ENCODE peak calls at places on chromosomes 12 and 14, in five cellular contexts. U, Z, W, C and E are unnamed samples.
A peak's percentile ranks its signal among the peaks of the same experiment; 100 is the strongest.

GRCh38 chr14:34460841-34461240 is 1.2 kb downstream of the SPTSSA start:
- DNase-seq in U (no peak), C (no peak), W (no peak), Z (no peak), E (no peak)

GRCh38 chr12:52075409-52075724 is 4.1 kb upstream of the SMIM41 start:
- DNase-seq in U (no peak), C (no peak), W (no peak), Z (no peak), E (no peak)

GRCh38 chr12:103247531-103247930 is 248.2 kb downstream of the C12orf42 start:
- DNase-seq in C (no peak), W (no peak), U (no peak), Z (no peak), E (no peak)

GRCh38 chr12:39972119-39972518 is 133.8 kb downstream of the SLC2A13 start:
- DNase-seq in C (no peak), Z (no peak), W (no peak), U (no peak), E (no peak)

GRCh38 chr12:51533799-51534198 is 57.2 kb upstream of the SCN8A start:
- DNase-seq in Z (no peak), U (no peak), C (no peak), W (no peak), E (no peak)

GRCh38 chr14:54207991-54208520 is 188.8 kb upstream of the CDKN3 start:
- DNase-seq in Z (no peak), W (no peak), C (no peak), U (no peak), E (no peak)

GRCh38 chr14:105427412-105427811 is 7.8 kb downstream of the MTA1 start:
- DNase-seq in C (no peak), U (no peak), Z (no peak), W (no peak), E (no peak)

GRCh38 chr12:122394626-122395194 is 27.8 kb downstream of the CLIP1 start:
- DNase-seq in U (no peak), W (no peak), C (no peak), Z (no peak), E (no peak)

GRCh38 chr12:119940881-119941280 is 48.2 kb upstream of the BICDL1 start:
- DNase-seq in C (no peak), Z (no peak), U (no peak), W (peak; percentile 68), E (no peak)

GRCh38 chr12:122558721-122559641 is 31.9 kb downstream of the KNTC1 start:
- DNase-seq in U (no peak), Z (no peak), C (no peak), W (no peak), E (no peak)

GRCh38 chr12:56157201-56158028 is 744 bp upstream of the MYL6 start:
- DNase-seq in W (peak; percentile 70), Z (peak; percentile 93), C (peak; percentile 79), U (peak; percentile 93), E (peak; percentile 61)

GRCh38 chr12:124110372-124110883 is 137.4 kb downstream of the ZNF664 start:
- DNase-seq in C (no peak), U (no peak), Z (no peak), W (no peak), E (no peak)

GRCh38 chr14:61337893-61338292 is 16.5 kb downstream of the PRKCH start:
- DNase-seq in W (no peak), C (no peak), Z (no peak), U (no peak), E (no peak)

GRCh38 chr14:36684946-36685345 is 23.3 kb downstream of the PAX9 start:
- DNase-seq in C (no peak), U (no peak), W (no peak), Z (no peak), E (no peak)

GRCh38 chr12:132379996-132380395 is 50.6 kb upstream of the GALNT9 start:
- DNase-seq in C (no peak), W (no peak), Z (no peak), U (no peak), E (no peak)

GRCh38 chr12:67508830-67509229 is 139.7 kb upstream of the DYRK2 start:
- DNase-seq in C (no peak), U (no peak), W (no peak), Z (no peak), E (no peak)

GRCh38 chr14:59919582-59920377 is at the start of gene LRRC9:
- DNase-seq in W (no peak), U (no peak), C (peak; percentile 89), Z (no peak), E (no peak)

GRCh38 chr12:45433441-45433868 is 217.6 kb downstream of the ANO6 start:
- DNase-seq in W (no peak), U (no peak), Z (no peak), C (peak; percentile 49), E (no peak)

GRCh38 chr12:43761535-43761934 is 2.8 kb downstream of the IRAK4 start:
- DNase-seq in W (no peak), U (no peak), Z (no peak), C (no peak), E (no peak)

GRCh38 chr12:93441111-93441616 is 583 bp downstream of the UBE2N start:
- DNase-seq in U (peak; percentile 66), Z (peak; percentile 42), C (no peak), W (no peak), E (no peak)

GRCh38 chr12:2149091-2149490 is 96.3 kb downstream of the CACNA1C start:
- DNase-seq in W (no peak), C (no peak), U (no peak), Z (no peak), E (no peak)

GRCh38 chr14:39426605-39427004 is 5.6 kb downstream of the FBXO33 start:
- DNase-seq in U (no peak), C (no peak), W (no peak), Z (no peak), E (no peak)

GRCh38 chr12:50070314-50071060 is 13.1 kb downstream of the ASIC1 start:
- DNase-seq in C (peak; percentile 90), U (peak; percentile 88), Z (peak; percentile 86), W (peak; percentile 64), E (peak; percentile 53)

DNA sequence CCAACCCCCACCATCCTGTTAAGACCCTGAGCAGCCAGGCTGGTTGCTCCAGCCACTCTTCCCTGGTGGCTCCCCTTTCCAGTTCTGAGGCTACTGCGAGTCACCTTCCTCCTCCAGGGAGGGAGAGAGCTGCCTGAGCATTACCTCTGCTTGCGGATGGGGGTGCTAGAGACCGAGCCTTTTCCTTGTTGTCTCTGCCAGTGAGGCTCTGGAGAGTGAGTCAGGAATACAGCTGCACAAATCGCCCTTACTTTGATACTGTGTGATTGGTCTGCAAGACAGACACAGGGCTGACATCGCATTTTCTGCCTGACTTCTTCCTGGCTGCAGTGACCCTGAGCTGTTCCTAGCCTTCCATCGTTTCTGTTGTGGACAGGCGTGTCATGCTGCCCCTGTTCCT is 94.3 kb downstream of the SLC25A47 start:
- DNase-seq in Z (peak; percentile 56), U (no peak), W (peak; percentile 63), C (peak; percentile 78), E (no peak)
- TF ChIP-seq CTCF in Z (peak; percentile 15), U (peak; percentile 21), W (peak; percentile 90), C (peak; percentile 84), E (no peak)

GRCh38 chr14:100900837-100901390 is 2.6 kb downstream of the RTL1 start:
- DNase-seq in U (peak; percentile 56), Z (no peak), C (peak; percentile 87), W (peak; percentile 41), E (no peak)

GRCh38 chr14:100903672-100904185 is at the start of gene RTL1:
- DNase-seq in C (peak; percentile 44), Z (no peak), U (no peak), W (no peak), E (no peak)

GRCh38 chr14:100902792-100903191 is 730 bp downstream of the RTL1 start:
- DNase-seq in Z (no peak), C (peak; percentile 47), W (no peak), U (no peak), E (no peak)

GRCh38 chr14:100901391-100902183 is 1.9 kb downstream of the RTL1 start:
- DNase-seq in W (no peak), U (peak; percentile 60), C (peak; percentile 37), Z (no peak), E (no peak)

DNA sequence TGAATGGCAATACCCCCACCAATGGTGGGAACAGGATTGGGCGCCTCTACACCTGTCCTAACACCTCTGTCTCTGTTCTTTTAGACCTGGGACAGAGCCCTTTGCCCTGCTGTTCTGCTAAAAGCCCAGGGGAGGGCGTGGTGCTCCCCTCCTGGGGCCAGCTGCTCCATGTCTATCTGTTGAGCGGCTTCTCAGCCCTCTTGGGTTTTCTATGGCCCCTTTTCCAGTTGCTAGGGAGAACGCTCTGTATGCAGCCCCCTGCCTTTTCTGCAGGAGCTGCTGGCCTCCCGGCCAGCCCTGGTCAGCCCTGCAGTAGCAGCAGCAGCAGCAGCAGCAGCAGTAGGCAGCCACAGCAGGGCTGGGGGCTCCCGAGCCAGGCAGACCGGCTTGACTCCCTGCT is 1.2 kb downstream of the RTL1 start:
- DNase-seq in U (no peak), Z (no peak), W (peak; percentile 7), C (peak; percentile 58), E (no peak)
- TF ChIP-seq CTCF in U (no peak), Z (no peak), W (peak; percentile 69), C (peak; percentile 70), E (no peak)

DNA sequence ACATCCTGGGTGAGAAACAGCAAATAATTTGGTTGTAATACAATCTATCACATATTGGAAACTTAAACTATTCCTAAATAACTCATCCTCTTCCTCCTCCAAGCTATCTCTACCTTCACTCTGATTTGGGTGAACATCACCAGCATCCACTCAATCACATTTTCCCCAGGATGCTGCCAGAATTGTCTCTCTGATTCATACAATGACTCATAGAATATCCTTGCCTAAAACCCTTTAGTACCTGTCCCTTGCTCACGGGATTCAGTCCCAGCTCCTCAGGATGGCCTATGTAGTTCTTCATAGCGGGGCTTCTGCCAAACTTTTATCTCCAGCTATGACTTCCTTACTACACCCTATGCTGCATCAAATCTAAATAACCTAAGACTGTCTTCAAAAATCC is 146.9 kb downstream of the EMP1 start:
- DNase-seq in U (no peak), Z (no peak), C (no peak), W (peak; percentile 36), E (no peak)
- TF ChIP-seq CTCF in U (no peak), Z (no peak), C (no peak), W (no peak), E (no peak)

GRCh38 chr12:21773263-21773741 is 1.2 kb downstream of the KCNJ8 start:
- DNase-seq in U (peak; percentile 62), C (peak; percentile 76), W (peak; percentile 3), Z (peak; percentile 49), E (no peak)
- TF ChIP-seq CTCF in U (no peak), C (peak; percentile 87), W (peak; percentile 61), Z (peak; percentile 32), E (no peak)

DNA sequence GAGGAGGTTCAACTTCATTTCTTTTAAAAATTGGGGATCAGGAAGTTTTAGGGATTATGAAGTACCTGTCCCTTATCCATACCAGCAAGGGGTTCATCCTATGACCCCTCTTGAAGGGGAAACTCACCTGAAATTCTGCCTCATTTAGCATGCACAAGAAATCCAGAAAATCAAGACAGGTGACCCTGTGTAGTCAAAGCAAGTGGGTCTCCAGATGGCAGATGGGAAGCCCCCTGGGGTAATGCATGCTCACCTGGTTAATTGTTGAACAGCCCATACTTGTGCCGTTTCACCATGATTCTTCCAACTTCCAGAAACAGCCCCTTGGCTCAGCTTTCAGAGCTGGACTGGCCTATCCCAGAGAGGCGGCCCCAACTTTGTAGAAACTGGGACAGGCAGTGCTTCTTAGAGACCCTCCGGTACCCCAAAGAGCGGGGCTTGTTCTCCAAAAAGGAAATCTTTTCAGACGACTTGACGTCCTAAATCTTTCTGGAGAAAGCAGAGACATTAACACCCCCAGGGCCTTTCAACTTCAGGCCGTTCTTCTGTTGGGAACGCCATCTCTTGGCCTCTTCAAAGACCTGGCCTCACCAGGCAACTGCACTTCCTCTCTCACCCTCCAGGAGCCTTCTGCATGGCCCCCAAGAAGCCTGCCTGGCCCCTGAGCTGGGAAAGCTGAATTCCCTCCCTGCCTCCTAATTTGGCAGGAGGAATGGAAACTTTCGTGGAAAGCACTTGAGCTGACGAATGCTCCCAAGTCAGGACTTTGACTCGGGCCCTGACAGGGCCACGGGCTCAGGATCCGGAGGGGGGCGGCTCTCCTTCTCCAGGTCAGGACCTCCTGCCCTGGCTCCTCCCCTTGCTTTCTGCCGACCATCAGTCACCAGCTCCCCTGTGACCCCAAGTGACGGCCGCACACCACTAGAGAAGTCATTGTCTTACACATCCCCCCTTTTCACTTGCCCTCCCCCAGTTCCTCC is 66.1 kb upstream of the ESRRB start:
- DNase-seq in C (peak; percentile 59), W (no peak), U (no peak), Z (no peak), E (no peak)
- TF ChIP-seq CTCF in C (peak; percentile 49), W (peak; percentile 7), U (no peak), Z (no peak), E (no peak)